ENCODE peak calls at places on chromosomes 3 and 15, in five cellular contexts. L is mucosa of gallbladder; Z is activated gamma-delta T cell treated with Interleukin-2 at 50 U/mL for 16 hours; F is substantia nigra; C is stimulated activated CD8-positive, alpha-beta memory T cell treated with anti-CD3 and anti-CD28 coated beads, Interleukin-12 subunit alpha, Interleukin-12 subunit beta, amount 100 ng/mL, for 1 hour. E is an unnamed sample.

GRCh38 chr3:32106929-32107362 is 526 bp downstream of the GPD1L start:
- DNase-seq in F (peak; percentile 33), Z (no peak), L (peak; percentile 25), C (no peak), E (peak; percentile 39)

GRCh38 chr3:166362698-166363097 is 525.5 kb upstream of the BCHE start:
- DNase-seq in Z (no peak), C (no peak), F (no peak), L (no peak), E (no peak)

GRCh38 chr3:30650348-30650995 is 44.1 kb downstream of the TGFBR2 start:
- DNase-seq in L (no peak), Z (no peak), C (no peak), F (no peak), E (no peak)

GRCh38 chr3:64266065-64266874 is 41.0 kb upstream of the PRICKLE2 start:
- DNase-seq in C (no peak), L (peak; percentile 40), Z (no peak), F (no peak), E (no peak)

GRCh38 chr3:38601971-38602550 is 47.4 kb downstream of the SCN5A start:
- DNase-seq in Z (no peak), F (no peak), L (no peak), C (no peak), E (no peak)

GRCh38 chr15:35880896-35881295 is 334.9 kb upstream of the DPH6 start:
- DNase-seq in Z (no peak), F (no peak), L (no peak), C (no peak), E (no peak)

GRCh38 chr15:72934006-72934405 is 118.3 kb upstream of the NEO1 start:
- DNase-seq in L (no peak), F (no peak), C (no peak), Z (no peak), E (no peak)

GRCh38 chr3:5503136-5503535 is 315.6 kb downstream of the EDEM1 start:
- DNase-seq in F (no peak), Z (no peak), L (no peak), C (no peak), E (no peak)

GRCh38 chr3:156149781-156150375 is 29.5 kb downstream of the KCNAB1 start:
- DNase-seq in L (no peak), Z (no peak), C (no peak), F (no peak), E (no peak)

GRCh38 chr3:58617338-58617761 is 40.2 kb upstream of the FAM107A start:
- DNase-seq in Z (no peak), F (no peak), C (no peak), L (no peak), E (peak; percentile 56)

GRCh38 chr15:42444415-42445063 is 46.4 kb downstream of the ZNF106 start:
- DNase-seq in F (no peak), Z (no peak), C (no peak), L (no peak), E (no peak)

GRCh38 chr3:135081451-135082434 is 286.7 kb downstream of the EPHB1 start:
- DNase-seq in Z (no peak), F (no peak), L (no peak), C (no peak), E (no peak)

GRCh38 chr3:129087138-129087702 is 26.6 kb downstream of the GP9 start:
- DNase-seq in F (no peak), Z (no peak), L (peak; percentile 40), C (no peak), E (peak; percentile 51)

GRCh38 chr15:63986185-63986680 is 60.1 kb downstream of the DAPK2 start:
- DNase-seq in Z (no peak), L (no peak), C (no peak), F (no peak), E (no peak)

GRCh38 chr3:123330441-123330991 is 118.4 kb downstream of the ADCY5 start:
- DNase-seq in C (no peak), Z (no peak), L (no peak), F (no peak), E (peak; percentile 74)

GRCh38 chr15:101698314-101698713 is 26.0 kb downstream of the TARS3 start:
- DNase-seq in Z (no peak), L (no peak), F (no peak), C (no peak), E (no peak)

GRCh38 chr3:107794664-107795443 is 272.1 kb downstream of the BBX start:
- DNase-seq in L (peak; percentile 16), Z (no peak), C (no peak), F (no peak), E (peak; percentile 31)